ENCODE peak calls at places on chromosomes 6 and 20, in seven cellular contexts. A is fibroblast of lung, Z is mesendoderm, Q is astrocyte, C is IMR-90, T is A549, J is Karpas-422. I is an unnamed sample. For H3K4me1, the result is how much of the 10 kb centered on the place peaks cover.

GRCh38 chr20:5751856-5752255 is 1.7 kb downstream of the SHLD1 start:
- DNase-seq in T (no peak), A (peak), J (no peak), Z (peak), Q (peak), C (no peak), I (no peak)

GRCh38 chr6:132161283-132161682 is 210.1 kb upstream of the CCN2 start:
- DNase-seq in C (peak), J (peak), Q (peak), Z (peak), T (peak), A (peak), I (peak)

GRCh38 chr6:148545901-148546300 is 200.9 kb upstream of the UST start:
- DNase-seq in Z (no peak), Q (no peak), T (no peak), J (no peak), C (no peak), A (no peak), I (no peak)

GRCh38 chr20:3716195-3716834 is 3.9 kb upstream of the SIGLEC1 start:
- DNase-seq in A (peak), Q (no peak), C (peak), Z (peak), T (peak), J (peak), I (peak)

GRCh38 chr6:39886871-39887270 is 47.4 kb downstream of the MOCS1 start:
- DNase-seq in T (no peak), C (no peak), Q (no peak), A (no peak), Z (no peak), J (no peak), I (no peak)

GRCh38 chr6:55925292-55925691 is 49.9 kb upstream of the BMP5 start:
- DNase-seq in Z (no peak), C (peak), T (peak), Q (peak), J (no peak), A (peak), I (peak)

GRCh38 chr20:47857994-47858557 is 72.8 kb upstream of the SULF2 start:
- DNase-seq in Z (peak), Q (peak), A (peak), T (no peak), J (no peak), C (no peak), I (no peak)

GRCh38 chr6:68343901-68344300 is 291.2 kb upstream of the ADGRB3 start:
- DNase-seq in Z (peak), T (peak), Q (peak), J (peak), C (peak), A (peak), I (peak)

GRCh38 chr6:151276112-151276745 is 36.5 kb downstream of the AKAP12 start:
- DNase-seq in T (no peak), Z (no peak), A (peak), C (peak), Q (peak), J (no peak), I (no peak)

GRCh38 chr6:129567374-129567773 is 142.6 kb downstream of the ARHGAP18 start:
- DNase-seq in Q (no peak), A (no peak), Z (peak), J (peak), T (no peak), C (no peak), I (peak)

GRCh38 chr6:72783667-72784066 is 161.8 kb downstream of the KCNQ5 start:
- DNase-seq in J (no peak), T (no peak), A (peak), Q (peak), Z (no peak), C (peak), I (peak)

GRCh38 chr20:31943052-31943471 is 8.8 kb downstream of the PDRG1 start:
- DNase-seq in C (no peak), Q (no peak), J (no peak), T (no peak), Z (no peak), A (no peak), I (no peak)

GRCh38 chr6:133241901-133242760 is 974 bp downstream of the EYA4 start:
- DNase-seq in Q (peak), J (no peak), C (peak), A (peak), Z (peak), T (no peak), I (no peak)

GRCh38 chr20:60695223-60695622 is 556.8 kb upstream of the CDH4 start:
- DNase-seq in Q (peak), T (no peak), J (no peak), A (peak), Z (peak), C (peak), I (peak)

GRCh38 chr20:32575227-32575581 is 9.9 kb downstream of the NOL4L start:
- DNase-seq in C (no peak), T (no peak), J (no peak), A (no peak), Q (no peak), Z (no peak), I (no peak)

GRCh38 chr20:24668791-24669190 is 199.4 kb downstream of the SYNDIG1 start:
- DNase-seq in J (no peak), T (no peak), Z (no peak), C (no peak), Q (no peak), A (no peak), I (no peak)

GRCh38 chr6:138397128-138397814 is 6.8 kb upstream of the HEBP2 start:
- DNase-seq in T (no peak), Z (no peak), A (peak), C (peak), Q (no peak), J (no peak), I (no peak)

GRCh38 chr6:143744593-143745151 is 66.9 kb downstream of the PHACTR2 start:
- DNase-seq in Z (peak), J (no peak), C (peak), Q (peak), T (peak), A (peak), I (peak)

GRCh38 chr6:132153221-132153896 is 202.2 kb upstream of the CCN2 start:
- DNase-seq in Z (no peak), T (no peak), J (no peak), A (peak), C (peak), Q (peak), I (peak)

GRCh38 chr6:22362361-22362760 is 65.5 kb upstream of the PRL start:
- DNase-seq in Q (no peak), T (no peak), J (no peak), C (no peak), Z (no peak), A (no peak), I (peak)

GRCh38 chr6:118085665-118086064 is 178.6 kb downstream of the SLC35F1 start:
- DNase-seq in J (no peak), T (no peak), Z (no peak), A (no peak), C (no peak), Q (no peak), I (no peak)

GRCh38 chr6:24933868-24934401 is 1.8 kb downstream of the RIPOR2 start:
- DNase-seq in A (no peak), J (peak), Q (no peak), Z (peak), C (no peak), T (peak), I (peak)

GRCh38 chr6:24931296-24931695 is 4.5 kb downstream of the RIPOR2 start:
- DNase-seq in C (peak), Q (peak), Z (no peak), T (no peak), A (peak), J (no peak), I (no peak)

GRCh38 chr6:24932832-24933231 is 2.9 kb downstream of the RIPOR2 start:
- DNase-seq in T (no peak), Z (no peak), A (peak), Q (peak), C (no peak), J (peak), I (no peak)

GRCh38 chr6:24931752-24932691 is 3.7 kb downstream of the RIPOR2 start:
- DNase-seq in Q (peak), Z (no peak), J (peak), C (peak), T (no peak), A (peak), I (peak)

DNA sequence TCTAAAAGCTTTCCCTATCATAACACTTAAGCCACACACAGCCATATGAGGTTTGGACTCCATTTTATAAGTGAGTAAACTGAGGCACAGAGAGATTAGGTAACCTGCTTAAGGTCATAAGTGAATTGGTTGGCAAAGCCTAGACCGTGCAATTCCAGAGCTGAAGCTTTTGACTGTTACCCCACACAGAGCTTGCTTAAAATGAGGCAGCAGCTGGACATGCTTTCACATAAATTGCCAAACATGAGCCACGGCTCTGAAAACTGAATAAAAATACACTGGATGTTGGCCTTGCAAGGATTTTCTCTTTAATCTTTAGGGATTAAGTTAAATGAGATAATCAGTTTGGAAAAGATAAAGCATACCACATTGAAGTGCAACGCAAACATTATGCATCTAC is 2.5 kb downstream of the RIPOR2 start:
- DNase-seq in A (no peak), J (peak), T (no peak), Z (no peak), Q (no peak), C (no peak), I (no peak)
- H3K4me2 ChIP-seq in A (no peak), J (peak), T (no peak), Z (no peak), Q (no peak), C (no peak), I (no peak)

GRCh38 chr20:38246357-38247165 is 14.0 kb downstream of the KIAA1755 start:
- DNase-seq in C (no peak), Z (no peak), T (no peak), A (peak), J (no peak), Q (peak), I (no peak)

GRCh38 chr20:38247166-38247509 is 13.4 kb downstream of the KIAA1755 start:
- DNase-seq in Z (no peak), J (no peak), A (no peak), C (no peak), T (no peak), Q (no peak), I (no peak)

GRCh38 chr20:38243617-38244016 is 16.9 kb downstream of the KIAA1755 start:
- DNase-seq in C (no peak), Z (no peak), J (no peak), Q (no peak), T (no peak), A (no peak), I (no peak)

GRCh38 chr20:38242848-38243449 is 17.6 kb downstream of the KIAA1755 start:
- DNase-seq in Z (peak), Q (no peak), A (no peak), J (peak), C (no peak), T (no peak), I (peak)

GRCh38 chr20:38245753-38246152 is 14.8 kb downstream of the KIAA1755 start:
- DNase-seq in Q (no peak), Z (no peak), T (no peak), C (no peak), J (no peak), A (no peak), I (no peak)
- H3K4me1 ChIP-seq in Q (under half), Z (under half), T (under half), C (under half), J (under half), A (under half), I (under half)

DNA sequence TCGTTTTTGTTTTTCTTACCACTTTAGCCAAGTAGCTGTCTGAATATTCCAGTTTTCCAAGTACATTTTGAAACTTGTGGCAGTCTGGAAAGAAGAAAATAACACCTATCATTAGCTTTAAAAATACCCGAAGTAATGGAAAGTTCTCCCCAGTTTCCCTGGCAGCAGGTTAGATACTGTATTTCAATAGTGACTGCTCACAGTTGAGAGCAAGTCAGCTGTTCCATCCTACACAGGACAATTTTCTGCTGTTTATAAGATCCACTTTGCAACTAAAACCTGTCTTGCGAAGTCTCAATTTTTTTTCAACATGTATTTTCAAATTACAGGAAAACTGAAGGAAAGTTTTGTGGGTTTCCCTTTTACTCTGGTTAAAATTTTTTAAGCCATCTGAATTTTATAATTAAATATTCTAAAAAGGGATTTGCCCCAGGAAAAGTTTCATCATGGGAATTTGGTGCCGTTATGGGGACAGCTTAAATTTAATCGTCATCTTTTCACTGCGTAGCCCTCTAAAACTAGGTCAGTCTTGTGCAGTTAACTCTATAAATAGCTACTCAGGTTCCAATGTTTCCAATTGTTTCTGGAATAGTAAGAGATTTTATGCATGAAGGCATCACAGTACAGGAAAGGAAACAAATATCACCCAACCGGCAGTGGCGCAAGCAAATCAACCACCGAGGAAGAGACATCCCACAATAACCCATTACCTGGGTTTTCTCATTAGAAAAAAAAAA is 96.8 kb downstream of the MBOAT1 start:
- DNase-seq in J (no peak), T (no peak), A (no peak), Z (no peak), Q (no peak), C (no peak), I (no peak)
- H3K27ac ChIP-seq in J (no peak), T (no peak), A (no peak), Z (no peak), Q (no peak), C (no peak), I (no peak)

GRCh38 chr6:11110921-11111768 is at the start of gene ERVFRD-1:
- DNase-seq in T (no peak), Z (no peak), Q (no peak), C (no peak), J (no peak), A (no peak), I (no peak)
- H3K4me2 ChIP-seq in T (no peak), Z (no peak), Q (no peak), C (no peak), J (no peak), A (no peak), I (no peak)

I was measured in PC-3.